ENCODE peak calls at places on chromosomes 1 and 21, in eight cellular contexts. One of them, this sample, is unnamed.

GRCh38 chr1:166616206-166616605 is 223.1 kb upstream of the POGK start:
- ATAC-seq in body of pancreas: no peak
- ATAC-seq in stimulated activated memory B cell treated with anti-CD40 and anti-IgM and Interleukin-4, amounts not matched to agents 10 μg/mL and 1 μg/mL and 100 μg/mL, for 72 hours: no peak
- ATAC-seq in activated T-cell treated with anti-CD3 and anti-CD28 coated beads, Interleukin-2, amount 50 U/mL, for 72 hours: no peak
- ATAC-seq in activated naive CD4-positive, alpha-beta T cell treated with anti-CD3 and anti-CD28 coated beads, Interleukin-2, amount 50 U/mL, for 72 hours: no peak
- ATAC-seq in CD4-positive, alpha-beta T cell: no peak
- ATAC-seq in activated B cell treated with CpG ODN at 0.5 μM for 24 hours: no peak
- ATAC-seq in HepG2: no peak
- ATAC-seq in this sample: no peak

GRCh38 chr21:37862536-37862935 is 53.7 kb downstream of the KCNJ6 start:
- ATAC-seq in body of pancreas: peak; percentile 69
- ATAC-seq in CD4-positive, alpha-beta T cell: no peak
- ATAC-seq in activated T-cell treated with anti-CD3 and anti-CD28 coated beads, Interleukin-2, amount 50 U/mL, for 72 hours: no peak
- ATAC-seq in stimulated activated memory B cell treated with anti-CD40 and anti-IgM and Interleukin-4, amounts not matched to agents 10 μg/mL and 1 μg/mL and 100 μg/mL, for 72 hours: no peak
- ATAC-seq in activated B cell treated with CpG ODN at 0.5 μM for 24 hours: peak; percentile 28
- ATAC-seq in HepG2: no peak
- ATAC-seq in activated naive CD4-positive, alpha-beta T cell treated with anti-CD3 and anti-CD28 coated beads, Interleukin-2, amount 50 U/mL, for 72 hours: no peak
- ATAC-seq in this sample: no peak

GRCh38 chr1:178048883-178049282 is 45.0 kb upstream of the RASAL2 start:
- ATAC-seq in activated B cell treated with CpG ODN at 0.5 μM for 24 hours: no peak
- ATAC-seq in activated naive CD4-positive, alpha-beta T cell treated with anti-CD3 and anti-CD28 coated beads, Interleukin-2, amount 50 U/mL, for 72 hours: no peak
- ATAC-seq in CD4-positive, alpha-beta T cell: no peak
- ATAC-seq in stimulated activated memory B cell treated with anti-CD40 and anti-IgM and Interleukin-4, amounts not matched to agents 10 μg/mL and 1 μg/mL and 100 μg/mL, for 72 hours: no peak
- ATAC-seq in activated T-cell treated with anti-CD3 and anti-CD28 coated beads, Interleukin-2, amount 50 U/mL, for 72 hours: no peak
- ATAC-seq in body of pancreas: no peak
- ATAC-seq in HepG2: no peak
- ATAC-seq in this sample: no peak

GRCh38 chr1:165947797-165948455 is 120.5 kb downstream of the UCK2 start:
- ATAC-seq in body of pancreas: no peak
- ATAC-seq in HepG2: no peak
- ATAC-seq in activated naive CD4-positive, alpha-beta T cell treated with anti-CD3 and anti-CD28 coated beads, Interleukin-2, amount 50 U/mL, for 72 hours: no peak
- ATAC-seq in CD4-positive, alpha-beta T cell: no peak
- ATAC-seq in stimulated activated memory B cell treated with anti-CD40 and anti-IgM and Interleukin-4, amounts not matched to agents 10 μg/mL and 1 μg/mL and 100 μg/mL, for 72 hours: no peak
- ATAC-seq in activated T-cell treated with anti-CD3 and anti-CD28 coated beads, Interleukin-2, amount 50 U/mL, for 72 hours: no peak
- ATAC-seq in activated B cell treated with CpG ODN at 0.5 μM for 24 hours: no peak
- ATAC-seq in this sample: no peak

GRCh38 chr1:205518616-205519540 is 14.4 kb downstream of the CDK18 start:
- ATAC-seq in HepG2: no peak
- ATAC-seq in body of pancreas: no peak
- ATAC-seq in CD4-positive, alpha-beta T cell: no peak
- ATAC-seq in activated B cell treated with CpG ODN at 0.5 μM for 24 hours: no peak
- ATAC-seq in activated naive CD4-positive, alpha-beta T cell treated with anti-CD3 and anti-CD28 coated beads, Interleukin-2, amount 50 U/mL, for 72 hours: no peak
- ATAC-seq in stimulated activated memory B cell treated with anti-CD40 and anti-IgM and Interleukin-4, amounts not matched to agents 10 μg/mL and 1 μg/mL and 100 μg/mL, for 72 hours: no peak
- ATAC-seq in activated T-cell treated with anti-CD3 and anti-CD28 coated beads, Interleukin-2, amount 50 U/mL, for 72 hours: no peak
- ATAC-seq in this sample: no peak

GRCh38 chr1:201369209-201369608 is 8.3 kb downstream of the TNNT2 start:
- ATAC-seq in body of pancreas: no peak
- ATAC-seq in stimulated activated memory B cell treated with anti-CD40 and anti-IgM and Interleukin-4, amounts not matched to agents 10 μg/mL and 1 μg/mL and 100 μg/mL, for 72 hours: no peak
- ATAC-seq in activated B cell treated with CpG ODN at 0.5 μM for 24 hours: no peak
- ATAC-seq in activated naive CD4-positive, alpha-beta T cell treated with anti-CD3 and anti-CD28 coated beads, Interleukin-2, amount 50 U/mL, for 72 hours: no peak
- ATAC-seq in HepG2: no peak
- ATAC-seq in CD4-positive, alpha-beta T cell: no peak
- ATAC-seq in activated T-cell treated with anti-CD3 and anti-CD28 coated beads, Interleukin-2, amount 50 U/mL, for 72 hours: no peak
- ATAC-seq in this sample: no peak

GRCh38 chr1:192705510-192705909 is 69.6 kb downstream of the RGS13 start:
- ATAC-seq in HepG2: no peak
- ATAC-seq in activated B cell treated with CpG ODN at 0.5 μM for 24 hours: no peak
- ATAC-seq in stimulated activated memory B cell treated with anti-CD40 and anti-IgM and Interleukin-4, amounts not matched to agents 10 μg/mL and 1 μg/mL and 100 μg/mL, for 72 hours: no peak
- ATAC-seq in activated T-cell treated with anti-CD3 and anti-CD28 coated beads, Interleukin-2, amount 50 U/mL, for 72 hours: no peak
- ATAC-seq in activated naive CD4-positive, alpha-beta T cell treated with anti-CD3 and anti-CD28 coated beads, Interleukin-2, amount 50 U/mL, for 72 hours: no peak
- ATAC-seq in body of pancreas: no peak
- ATAC-seq in CD4-positive, alpha-beta T cell: no peak
- ATAC-seq in this sample: no peak

GRCh38 chr1:7703321-7704213 is 67.5 kb upstream of the VAMP3 start:
- ATAC-seq in HepG2: peak; percentile 36
- ATAC-seq in activated B cell treated with CpG ODN at 0.5 μM for 24 hours: peak; percentile 7
- ATAC-seq in activated T-cell treated with anti-CD3 and anti-CD28 coated beads, Interleukin-2, amount 50 U/mL, for 72 hours: peak; percentile 13
- ATAC-seq in activated naive CD4-positive, alpha-beta T cell treated with anti-CD3 and anti-CD28 coated beads, Interleukin-2, amount 50 U/mL, for 72 hours: peak; percentile 3
- ATAC-seq in body of pancreas: peak; percentile 25
- ATAC-seq in CD4-positive, alpha-beta T cell: peak; percentile 18
- ATAC-seq in stimulated activated memory B cell treated with anti-CD40 and anti-IgM and Interleukin-4, amounts not matched to agents 10 μg/mL and 1 μg/mL and 100 μg/mL, for 72 hours: peak; percentile 5
- ATAC-seq in this sample: no peak

GRCh38 chr21:40615503-40616376 is 231.2 kb downstream of the DSCAM start:
- ATAC-seq in stimulated activated memory B cell treated with anti-CD40 and anti-IgM and Interleukin-4, amounts not matched to agents 10 μg/mL and 1 μg/mL and 100 μg/mL, for 72 hours: no peak
- ATAC-seq in activated B cell treated with CpG ODN at 0.5 μM for 24 hours: no peak
- ATAC-seq in HepG2: no peak
- ATAC-seq in activated T-cell treated with anti-CD3 and anti-CD28 coated beads, Interleukin-2, amount 50 U/mL, for 72 hours: no peak
- ATAC-seq in CD4-positive, alpha-beta T cell: no peak
- ATAC-seq in activated naive CD4-positive, alpha-beta T cell treated with anti-CD3 and anti-CD28 coated beads, Interleukin-2, amount 50 U/mL, for 72 hours: no peak
- ATAC-seq in body of pancreas: no peak
- ATAC-seq in this sample: no peak

GRCh38 chr1:222546091-222546490 is 1.8 kb downstream of the HHIPL2 start:
- ATAC-seq in body of pancreas: no peak
- ATAC-seq in HepG2: no peak
- ATAC-seq in stimulated activated memory B cell treated with anti-CD40 and anti-IgM and Interleukin-4, amounts not matched to agents 10 μg/mL and 1 μg/mL and 100 μg/mL, for 72 hours: no peak
- ATAC-seq in CD4-positive, alpha-beta T cell: no peak
- ATAC-seq in activated naive CD4-positive, alpha-beta T cell treated with anti-CD3 and anti-CD28 coated beads, Interleukin-2, amount 50 U/mL, for 72 hours: no peak
- ATAC-seq in activated T-cell treated with anti-CD3 and anti-CD28 coated beads, Interleukin-2, amount 50 U/mL, for 72 hours: no peak
- ATAC-seq in activated B cell treated with CpG ODN at 0.5 μM for 24 hours: no peak
- ATAC-seq in this sample: no peak

GRCh38 chr1:209791920-209792319 is 7.6 kb upstream of the C1orf74 start:
- ATAC-seq in stimulated activated memory B cell treated with anti-CD40 and anti-IgM and Interleukin-4, amounts not matched to agents 10 μg/mL and 1 μg/mL and 100 μg/mL, for 72 hours: no peak
- ATAC-seq in CD4-positive, alpha-beta T cell: no peak
- ATAC-seq in body of pancreas: no peak
- ATAC-seq in activated B cell treated with CpG ODN at 0.5 μM for 24 hours: no peak
- ATAC-seq in HepG2: no peak
- ATAC-seq in activated naive CD4-positive, alpha-beta T cell treated with anti-CD3 and anti-CD28 coated beads, Interleukin-2, amount 50 U/mL, for 72 hours: no peak
- ATAC-seq in activated T-cell treated with anti-CD3 and anti-CD28 coated beads, Interleukin-2, amount 50 U/mL, for 72 hours: no peak
- ATAC-seq in this sample: no peak

GRCh38 chr1:115980998-115981993 is 5.0 kb downstream of the SLC22A15 start:
- ATAC-seq in HepG2: peak; percentile 60
- ATAC-seq in stimulated activated memory B cell treated with anti-CD40 and anti-IgM and Interleukin-4, amounts not matched to agents 10 μg/mL and 1 μg/mL and 100 μg/mL, for 72 hours: peak; percentile 47
- ATAC-seq in activated T-cell treated with anti-CD3 and anti-CD28 coated beads, Interleukin-2, amount 50 U/mL, for 72 hours: no peak
- ATAC-seq in CD4-positive, alpha-beta T cell: no peak
- ATAC-seq in body of pancreas: peak; percentile 45
- ATAC-seq in activated naive CD4-positive, alpha-beta T cell treated with anti-CD3 and anti-CD28 coated beads, Interleukin-2, amount 50 U/mL, for 72 hours: no peak
- ATAC-seq in activated B cell treated with CpG ODN at 0.5 μM for 24 hours: no peak
- ATAC-seq in this sample: no peak

GRCh38 chr1:56491441-56491840 is 87.9 kb downstream of the PLPP3 start:
- ATAC-seq in activated B cell treated with CpG ODN at 0.5 μM for 24 hours: no peak
- ATAC-seq in stimulated activated memory B cell treated with anti-CD40 and anti-IgM and Interleukin-4, amounts not matched to agents 10 μg/mL and 1 μg/mL and 100 μg/mL, for 72 hours: no peak
- ATAC-seq in body of pancreas: peak; percentile 81
- ATAC-seq in activated T-cell treated with anti-CD3 and anti-CD28 coated beads, Interleukin-2, amount 50 U/mL, for 72 hours: no peak
- ATAC-seq in HepG2: no peak
- ATAC-seq in CD4-positive, alpha-beta T cell: no peak
- ATAC-seq in activated naive CD4-positive, alpha-beta T cell treated with anti-CD3 and anti-CD28 coated beads, Interleukin-2, amount 50 U/mL, for 72 hours: no peak
- ATAC-seq in this sample: no peak

GRCh38 chr1:238060046-238060445 is 169.3 kb upstream of the ZP4 start:
- ATAC-seq in activated naive CD4-positive, alpha-beta T cell treated with anti-CD3 and anti-CD28 coated beads, Interleukin-2, amount 50 U/mL, for 72 hours: no peak
- ATAC-seq in HepG2: no peak
- ATAC-seq in stimulated activated memory B cell treated with anti-CD40 and anti-IgM and Interleukin-4, amounts not matched to agents 10 μg/mL and 1 μg/mL and 100 μg/mL, for 72 hours: no peak
- ATAC-seq in activated T-cell treated with anti-CD3 and anti-CD28 coated beads, Interleukin-2, amount 50 U/mL, for 72 hours: no peak
- ATAC-seq in activated B cell treated with CpG ODN at 0.5 μM for 24 hours: no peak
- ATAC-seq in body of pancreas: no peak
- ATAC-seq in CD4-positive, alpha-beta T cell: no peak
- ATAC-seq in this sample: no peak

GRCh38 chr1:204623894-204624361 is 61.6 kb downstream of the LRRN2 start:
- ATAC-seq in body of pancreas: no peak
- ATAC-seq in HepG2: peak; percentile 85
- ATAC-seq in activated T-cell treated with anti-CD3 and anti-CD28 coated beads, Interleukin-2, amount 50 U/mL, for 72 hours: no peak
- ATAC-seq in stimulated activated memory B cell treated with anti-CD40 and anti-IgM and Interleukin-4, amounts not matched to agents 10 μg/mL and 1 μg/mL and 100 μg/mL, for 72 hours: no peak
- ATAC-seq in activated naive CD4-positive, alpha-beta T cell treated with anti-CD3 and anti-CD28 coated beads, Interleukin-2, amount 50 U/mL, for 72 hours: peak; percentile 75
- ATAC-seq in CD4-positive, alpha-beta T cell: peak; percentile 56
- ATAC-seq in activated B cell treated with CpG ODN at 0.5 μM for 24 hours: no peak
- ATAC-seq in this sample: no peak

GRCh38 chr1:32769524-32770220 is 47.5 kb downstream of the YARS1 start:
- ATAC-seq in body of pancreas: no peak
- ATAC-seq in activated naive CD4-positive, alpha-beta T cell treated with anti-CD3 and anti-CD28 coated beads, Interleukin-2, amount 50 U/mL, for 72 hours: peak; percentile 7
- ATAC-seq in HepG2: no peak
- ATAC-seq in activated T-cell treated with anti-CD3 and anti-CD28 coated beads, Interleukin-2, amount 50 U/mL, for 72 hours: peak; percentile 5
- ATAC-seq in CD4-positive, alpha-beta T cell: no peak
- ATAC-seq in activated B cell treated with CpG ODN at 0.5 μM for 24 hours: no peak
- ATAC-seq in stimulated activated memory B cell treated with anti-CD40 and anti-IgM and Interleukin-4, amounts not matched to agents 10 μg/mL and 1 μg/mL and 100 μg/mL, for 72 hours: no peak
- ATAC-seq in this sample: no peak

GRCh38 chr1:8797230-8797629 is 20.2 kb downstream of the RERE start:
- ATAC-seq in body of pancreas: no peak
- ATAC-seq in activated T-cell treated with anti-CD3 and anti-CD28 coated beads, Interleukin-2, amount 50 U/mL, for 72 hours: no peak
- ATAC-seq in activated B cell treated with CpG ODN at 0.5 μM for 24 hours: no peak
- ATAC-seq in HepG2: no peak
- ATAC-seq in stimulated activated memory B cell treated with anti-CD40 and anti-IgM and Interleukin-4, amounts not matched to agents 10 μg/mL and 1 μg/mL and 100 μg/mL, for 72 hours: no peak
- ATAC-seq in CD4-positive, alpha-beta T cell: no peak
- ATAC-seq in activated naive CD4-positive, alpha-beta T cell treated with anti-CD3 and anti-CD28 coated beads, Interleukin-2, amount 50 U/mL, for 72 hours: no peak
- ATAC-seq in this sample: no peak

GRCh38 chr1:37519613-37520012 is 5.0 kb upstream of the MEAF6 start:
- ATAC-seq in body of pancreas: no peak
- ATAC-seq in CD4-positive, alpha-beta T cell: no peak
- ATAC-seq in activated B cell treated with CpG ODN at 0.5 μM for 24 hours: no peak
- ATAC-seq in activated T-cell treated with anti-CD3 and anti-CD28 coated beads, Interleukin-2, amount 50 U/mL, for 72 hours: peak; percentile 29
- ATAC-seq in stimulated activated memory B cell treated with anti-CD40 and anti-IgM and Interleukin-4, amounts not matched to agents 10 μg/mL and 1 μg/mL and 100 μg/mL, for 72 hours: no peak
- ATAC-seq in activated naive CD4-positive, alpha-beta T cell treated with anti-CD3 and anti-CD28 coated beads, Interleukin-2, amount 50 U/mL, for 72 hours: peak; percentile 5
- ATAC-seq in HepG2: no peak
- ATAC-seq in this sample: no peak

GRCh38 chr1:51534447-51534846 is 15.4 kb upstream of the EPS15 start:
- ATAC-seq in body of pancreas: no peak
- ATAC-seq in activated naive CD4-positive, alpha-beta T cell treated with anti-CD3 and anti-CD28 coated beads, Interleukin-2, amount 50 U/mL, for 72 hours: peak; percentile 73
- ATAC-seq in activated B cell treated with CpG ODN at 0.5 μM for 24 hours: no peak
- ATAC-seq in activated T-cell treated with anti-CD3 and anti-CD28 coated beads, Interleukin-2, amount 50 U/mL, for 72 hours: peak; percentile 93
- ATAC-seq in stimulated activated memory B cell treated with anti-CD40 and anti-IgM and Interleukin-4, amounts not matched to agents 10 μg/mL and 1 μg/mL and 100 μg/mL, for 72 hours: peak; percentile 64
- ATAC-seq in HepG2: peak; percentile 30
- ATAC-seq in CD4-positive, alpha-beta T cell: no peak
- ATAC-seq in this sample: peak; percentile 25

GRCh38 chr1:9401080-9401453 is 108.4 kb downstream of the SPSB1 start:
- ATAC-seq in body of pancreas: no peak
- ATAC-seq in activated B cell treated with CpG ODN at 0.5 μM for 24 hours: no peak
- ATAC-seq in activated naive CD4-positive, alpha-beta T cell treated with anti-CD3 and anti-CD28 coated beads, Interleukin-2, amount 50 U/mL, for 72 hours: no peak
- ATAC-seq in stimulated activated memory B cell treated with anti-CD40 and anti-IgM and Interleukin-4, amounts not matched to agents 10 μg/mL and 1 μg/mL and 100 μg/mL, for 72 hours: no peak
- ATAC-seq in CD4-positive, alpha-beta T cell: no peak
- ATAC-seq in HepG2: peak; percentile 48
- ATAC-seq in activated T-cell treated with anti-CD3 and anti-CD28 coated beads, Interleukin-2, amount 50 U/mL, for 72 hours: no peak
- ATAC-seq in this sample: no peak

GRCh38 chr21:33339135-33339534 is 14.4 kb downstream of the IFNAR1 start:
- ATAC-seq in HepG2: no peak
- ATAC-seq in activated B cell treated with CpG ODN at 0.5 μM for 24 hours: no peak
- ATAC-seq in activated naive CD4-positive, alpha-beta T cell treated with anti-CD3 and anti-CD28 coated beads, Interleukin-2, amount 50 U/mL, for 72 hours: no peak
- ATAC-seq in activated T-cell treated with anti-CD3 and anti-CD28 coated beads, Interleukin-2, amount 50 U/mL, for 72 hours: no peak
- ATAC-seq in body of pancreas: no peak
- ATAC-seq in stimulated activated memory B cell treated with anti-CD40 and anti-IgM and Interleukin-4, amounts not matched to agents 10 μg/mL and 1 μg/mL and 100 μg/mL, for 72 hours: no peak
- ATAC-seq in CD4-positive, alpha-beta T cell: no peak
- ATAC-seq in this sample: no peak

GRCh38 chr1:154586231-154586630 is 18.7 kb downstream of the CHRNB2 start:
- ATAC-seq in activated T-cell treated with anti-CD3 and anti-CD28 coated beads, Interleukin-2, amount 50 U/mL, for 72 hours: no peak
- ATAC-seq in stimulated activated memory B cell treated with anti-CD40 and anti-IgM and Interleukin-4, amounts not matched to agents 10 μg/mL and 1 μg/mL and 100 μg/mL, for 72 hours: no peak
- ATAC-seq in CD4-positive, alpha-beta T cell: no peak
- ATAC-seq in HepG2: no peak
- ATAC-seq in activated B cell treated with CpG ODN at 0.5 μM for 24 hours: no peak
- ATAC-seq in activated naive CD4-positive, alpha-beta T cell treated with anti-CD3 and anti-CD28 coated beads, Interleukin-2, amount 50 U/mL, for 72 hours: no peak
- ATAC-seq in body of pancreas: no peak
- ATAC-seq in this sample: no peak

GRCh38 chr1:205172729-205173366 is 38.7 kb downstream of the DSTYK start:
- ATAC-seq in body of pancreas: no peak
- ATAC-seq in CD4-positive, alpha-beta T cell: no peak
- ATAC-seq in HepG2: no peak
- ATAC-seq in activated B cell treated with CpG ODN at 0.5 μM for 24 hours: no peak
- ATAC-seq in stimulated activated memory B cell treated with anti-CD40 and anti-IgM and Interleukin-4, amounts not matched to agents 10 μg/mL and 1 μg/mL and 100 μg/mL, for 72 hours: no peak
- ATAC-seq in activated T-cell treated with anti-CD3 and anti-CD28 coated beads, Interleukin-2, amount 50 U/mL, for 72 hours: peak; percentile 93
- ATAC-seq in activated naive CD4-positive, alpha-beta T cell treated with anti-CD3 and anti-CD28 coated beads, Interleukin-2, amount 50 U/mL, for 72 hours: peak; percentile 97
- ATAC-seq in this sample: peak; percentile 68

GRCh38 chr1:214551052-214551435 is 358 bp downstream of the PTPN14 start:
- ATAC-seq in stimulated activated memory B cell treated with anti-CD40 and anti-IgM and Interleukin-4, amounts not matched to agents 10 μg/mL and 1 μg/mL and 100 μg/mL, for 72 hours: no peak
- ATAC-seq in CD4-positive, alpha-beta T cell: no peak
- ATAC-seq in activated T-cell treated with anti-CD3 and anti-CD28 coated beads, Interleukin-2, amount 50 U/mL, for 72 hours: peak; percentile 36
- ATAC-seq in HepG2: peak; percentile 50
- ATAC-seq in activated B cell treated with CpG ODN at 0.5 μM for 24 hours: no peak
- ATAC-seq in activated naive CD4-positive, alpha-beta T cell treated with anti-CD3 and anti-CD28 coated beads, Interleukin-2, amount 50 U/mL, for 72 hours: peak; percentile 71
- ATAC-seq in body of pancreas: peak; percentile 39
- ATAC-seq in this sample: no peak

GRCh38 chr21:45383615-45384201 is 21.3 kb upstream of the COL18A1 start:
- ATAC-seq in CD4-positive, alpha-beta T cell: no peak
- ATAC-seq in activated B cell treated with CpG ODN at 0.5 μM for 24 hours: no peak
- ATAC-seq in activated naive CD4-positive, alpha-beta T cell treated with anti-CD3 and anti-CD28 coated beads, Interleukin-2, amount 50 U/mL, for 72 hours: no peak
- ATAC-seq in HepG2: peak; percentile 62
- ATAC-seq in activated T-cell treated with anti-CD3 and anti-CD28 coated beads, Interleukin-2, amount 50 U/mL, for 72 hours: no peak
- ATAC-seq in stimulated activated memory B cell treated with anti-CD40 and anti-IgM and Interleukin-4, amounts not matched to agents 10 μg/mL and 1 μg/mL and 100 μg/mL, for 72 hours: no peak
- ATAC-seq in body of pancreas: no peak
- ATAC-seq in this sample: no peak

GRCh38 chr1:50420689-50421365 is 2.4 kb downstream of the DMRTA2 start:
- ATAC-seq in CD4-positive, alpha-beta T cell: no peak
- ATAC-seq in activated naive CD4-positive, alpha-beta T cell treated with anti-CD3 and anti-CD28 coated beads, Interleukin-2, amount 50 U/mL, for 72 hours: peak; percentile 42
- ATAC-seq in activated B cell treated with CpG ODN at 0.5 μM for 24 hours: no peak
- ATAC-seq in activated T-cell treated with anti-CD3 and anti-CD28 coated beads, Interleukin-2, amount 50 U/mL, for 72 hours: peak; percentile 42
- ATAC-seq in body of pancreas: no peak
- ATAC-seq in stimulated activated memory B cell treated with anti-CD40 and anti-IgM and Interleukin-4, amounts not matched to agents 10 μg/mL and 1 μg/mL and 100 μg/mL, for 72 hours: no peak
- ATAC-seq in HepG2: no peak
- ATAC-seq in this sample: no peak

GRCh38 chr1:169866577-169866976 is 27.1 kb downstream of the SCYL3 start:
- ATAC-seq in CD4-positive, alpha-beta T cell: no peak
- ATAC-seq in activated naive CD4-positive, alpha-beta T cell treated with anti-CD3 and anti-CD28 coated beads, Interleukin-2, amount 50 U/mL, for 72 hours: no peak
- ATAC-seq in stimulated activated memory B cell treated with anti-CD40 and anti-IgM and Interleukin-4, amounts not matched to agents 10 μg/mL and 1 μg/mL and 100 μg/mL, for 72 hours: no peak
- ATAC-seq in activated T-cell treated with anti-CD3 and anti-CD28 coated beads, Interleukin-2, amount 50 U/mL, for 72 hours: no peak
- ATAC-seq in activated B cell treated with CpG ODN at 0.5 μM for 24 hours: no peak
- ATAC-seq in HepG2: no peak
- ATAC-seq in body of pancreas: no peak
- ATAC-seq in this sample: no peak

This sample was measured in activated CD4-positive, CD25-positive, alpha-beta regulatory T cell treated with anti-CD3 and anti-CD28 coated beads, Interleukin-2, amount 50 U/mL, for 24 hours.